ENCODE peak calls at places on chromosomes 2 and 18, in ten cellular contexts. A is body of pancreas, C is stomach, B is heart left ventricle, S is PC-3, L is HCT116, I is dorsolateral prefrontal cortex, R is pancreas, O is thyroid gland, P is ovary. F is an unnamed sample.

GRCh38 chr18:74451148-74451547 is 6.0 kb downstream of the DIPK1C start:
- DNase-seq in R (no peak), S (no peak), O (no peak), A (no peak), P (no peak), I (no peak), B (no peak), C (no peak), L (no peak), F (no peak)

GRCh38 chr2:14756981-14757657 is 124.6 kb downstream of the LRATD1 start:
- DNase-seq in P (no peak), L (no peak), S (peak), A (no peak), C (no peak), B (no peak), O (no peak), R (no peak), I (peak), F (no peak)

GRCh38 chr2:153474407-153474806 is 4.2 kb downstream of the RPRM start:
- DNase-seq in B (no peak), P (no peak), R (no peak), A (no peak), S (no peak), I (no peak), L (no peak), C (no peak), O (no peak), F (no peak)

GRCh38 chr2:122136071-122136470 is 380.6 kb downstream of the TSN start:
- DNase-seq in I (no peak), O (no peak), A (no peak), S (peak), B (no peak), C (no peak), L (peak), P (no peak), R (no peak), F (no peak)

GRCh38 chr2:203936535-203936934 is at the start of gene ICOS:
- DNase-seq in O (no peak), I (no peak), S (no peak), P (no peak), C (no peak), L (no peak), A (no peak), R (no peak), B (no peak), F (peak)

GRCh38 chr2:63842149-63843061 is 709 bp downstream of the UGP2 start:
- DNase-seq in R (peak), S (peak), L (no peak), B (no peak), A (peak), C (peak), I (no peak), O (peak), P (peak), F (no peak)

GRCh38 chr2:120669121-120669952 is 66.3 kb upstream of the GLI2 start:
- DNase-seq in R (no peak), L (peak), O (peak), C (peak), B (no peak), A (no peak), S (peak), P (no peak), I (no peak), F (no peak)

GRCh38 chr2:168156661-168157060 is 90.7 kb downstream of the STK39 start:
- DNase-seq in A (no peak), O (no peak), L (no peak), B (peak), S (peak), C (no peak), I (no peak), R (no peak), P (no peak), F (no peak)

GRCh38 chr2:201798252-201798918 is 8.0 kb upstream of the CDK15 start:
- DNase-seq in I (no peak), A (no peak), B (no peak), C (no peak), S (peak), O (no peak), L (no peak), R (no peak), P (no peak), F (no peak)

GRCh38 chr18:67669993-67670671 is 153.6 kb upstream of the DSEL start:
- DNase-seq in L (no peak), I (no peak), O (no peak), S (peak), C (no peak), B (no peak), P (no peak), R (no peak), A (no peak), F (no peak)

GRCh38 chr2:69113627-69114026 is 100.6 kb downstream of the ANTXR1 start:
- DNase-seq in O (no peak), P (no peak), C (no peak), R (no peak), S (peak), A (no peak), L (no peak), I (no peak), B (no peak), F (no peak)

GRCh38 chr18:8754995-8755955 is 49.9 kb downstream of the MTCL1 start:
- DNase-seq in R (no peak), O (no peak), A (no peak), S (peak), B (no peak), P (no peak), L (no peak), C (no peak), I (no peak), F (peak)

GRCh38 chr2:148132400-148132799 is 111.5 kb downstream of the MBD5 start:
- DNase-seq in A (no peak), S (peak), B (no peak), R (no peak), P (no peak), C (no peak), O (no peak), L (no peak), I (no peak), F (no peak)

GRCh38 chr18:44682181-44682870 is 1.6 kb downstream of the SETBP1 start:
- DNase-seq in B (no peak), S (no peak), L (no peak), P (peak), I (no peak), R (no peak), C (no peak), A (no peak), O (no peak), F (no peak)

GRCh38 chr2:101883860-101884259 is 107.9 kb upstream of the IL1R2 start:
- DNase-seq in I (no peak), B (no peak), A (peak), P (no peak), S (peak), R (no peak), O (no peak), L (peak), C (no peak), F (no peak)

GRCh38 chr18:49398331-49398730 is 62.1 kb downstream of the DYM start:
- DNase-seq in R (no peak), I (no peak), O (no peak), S (no peak), B (no peak), A (no peak), C (no peak), L (no peak), P (no peak), F (no peak)
- H3K27ac ChIP-seq in R (no peak), I (peak), O (no peak), S (no peak), B (no peak), A (no peak), C (no peak), L (no peak), P (no peak), F (no peak)

GRCh38 chr2:206392118-206392517 is 51.2 kb upstream of the ADAM23 start:
- DNase-seq in L (peak), R (no peak), P (no peak), O (no peak), I (no peak), B (no peak), A (peak), C (no peak), S (peak), F (no peak)
- TF ChIP-seq CTCF in L (peak), R (no peak), P (no peak), O (no peak), I (peak), B (peak), A (no peak), C (no peak), S (peak), F (peak)

GRCh38 chr2:238288650-238289573 is 502 bp upstream of the PER2 start:
- DNase-seq in B (peak), C (peak), O (peak), R (peak), A (peak), L (peak), I (peak), P (peak), S (peak), F (peak)

GRCh38 chr2:238291550-238292281 is 3.3 kb upstream of the PER2 start:
- DNase-seq in C (no peak), P (no peak), B (no peak), I (peak), A (no peak), O (no peak), L (no peak), R (peak), S (no peak), F (no peak)

GRCh38 chr2:238289574-238289973 is 1.2 kb upstream of the PER2 start:
- DNase-seq in A (no peak), S (no peak), P (no peak), I (peak), L (no peak), C (no peak), R (peak), B (no peak), O (no peak), F (no peak)

GRCh38 chr2:238290715-238291549 is 2.5 kb upstream of the PER2 start:
- DNase-seq in I (peak), S (no peak), L (no peak), P (no peak), R (peak), O (no peak), C (peak), B (no peak), A (no peak), F (no peak)

GRCh38 chr2:238290079-238290478 is 1.7 kb upstream of the PER2 start:
- DNase-seq in B (peak), I (peak), L (peak), S (peak), P (no peak), A (peak), C (peak), O (peak), R (peak), F (peak)
- H3K27ac ChIP-seq in B (peak), I (peak), L (peak), S (peak), P (no peak), A (peak), C (peak), O (no peak), R (peak), F (no peak)

GRCh38 chr18:59055345-59056032 is 84.2 kb upstream of the SEC11C start:
- DNase-seq in S (no peak), L (no peak), O (no peak), A (no peak), P (no peak), C (no peak), R (no peak), I (no peak), B (no peak), F (no peak)
- TF ChIP-seq CTCF in S (peak), L (peak), O (no peak), A (no peak), P (no peak), C (no peak), R (no peak), I (no peak), B (no peak), F (no peak)

GRCh38 chr18:56168049-56168781 is 470.2 kb downstream of the TXNL1 start:
- DNase-seq in P (peak), O (no peak), S (peak), R (no peak), B (no peak), L (no peak), I (no peak), A (peak), C (no peak), F (no peak)
- H3K27ac ChIP-seq in P (peak), O (peak), S (peak), R (peak), B (peak), L (no peak), I (no peak), A (peak), C (peak), F (no peak)

DNA sequence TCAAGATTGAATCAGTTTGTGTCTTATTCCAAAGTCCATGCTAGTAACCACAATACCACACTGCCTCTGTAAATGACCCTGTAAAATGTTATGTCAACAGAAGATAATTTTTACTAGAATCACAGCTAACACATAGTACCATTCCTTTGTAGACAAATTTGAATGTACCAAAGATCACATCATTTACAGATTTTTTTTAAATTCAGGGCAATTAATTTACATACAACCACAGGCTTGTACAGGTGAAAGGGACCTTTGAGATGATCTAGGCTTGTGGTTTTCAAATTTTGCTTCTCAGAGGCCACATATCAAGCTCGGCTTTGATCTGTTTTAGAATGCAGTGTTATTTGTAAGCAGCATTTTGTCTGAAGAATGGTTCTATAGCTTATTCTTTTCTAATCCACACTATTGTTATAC is 63.8 kb upstream of the PPM1B start:
- DNase-seq in A (no peak), C (no peak), R (no peak), I (no peak), B (no peak), S (no peak), L (no peak), P (no peak), O (no peak), F (no peak)
- TF ChIP-seq CTCF in A (no peak), C (no peak), R (no peak), I (no peak), B (no peak), S (no peak), L (no peak), P (no peak), O (no peak), F (no peak)

F was measured in CD4-positive, alpha-beta T cell.